ENCODE peak calls at places on chromosomes 11 and 22, in eight cellular contexts. T, F, Z, V, Y, O, M and U are unnamed samples.

GRCh38 chr22:39214006-39214382 is 30.8 kb downstream of the PDGFB start:
- DNase-seq in T (no peak), F (no peak), Z (no peak), V (peak), Y (peak), O (no peak), M (no peak), U (no peak)

GRCh38 chr11:288328-289144 is at the start of gene PGGHG:
- DNase-seq in T (no peak), F (no peak), Z (peak), V (peak), Y (peak), O (peak), M (peak), U (peak)

GRCh38 chr22:36374603-36375024 is 13.2 kb downstream of the MYH9 start:
- DNase-seq in T (no peak), F (no peak), Z (no peak), V (no peak), Y (no peak), O (no peak), M (peak), U (no peak)

GRCh38 chr22:27998511-27999410 is 79.7 kb upstream of the PITPNB start:
- DNase-seq in T (no peak), F (no peak), Z (no peak), V (peak), Y (no peak), O (no peak), M (no peak), U (no peak)

GRCh38 chr11:77449060-77449521 is 24.8 kb downstream of the PAK1 start:
- DNase-seq in T (no peak), F (no peak), Z (no peak), V (no peak), Y (no peak), O (no peak), M (no peak), U (peak)

GRCh38 chr22:50701428-50702154 is 29.0 kb downstream of the SHANK3 start:
- DNase-seq in T (no peak), F (no peak), Z (peak), V (peak), Y (no peak), O (no peak), M (peak), U (no peak)

GRCh38 chr11:63939351-63939920 is 634 bp downstream of the NAA40 start:
- DNase-seq in T (no peak), F (peak), Z (no peak), V (no peak), Y (peak), O (peak), M (no peak), U (no peak)

GRCh38 chr11:114346709-114347141 is 50.5 kb downstream of the NNMT start:
- DNase-seq in T (no peak), F (peak), Z (no peak), V (no peak), Y (no peak), O (no peak), M (no peak), U (no peak)

GRCh38 chr11:1653541-1654387 is 24.2 kb downstream of the KRTAP5-5 start:
- DNase-seq in T (no peak), F (no peak), Z (peak), V (no peak), Y (peak), O (no peak), M (no peak), U (no peak)

GRCh38 chr22:49095366-49095765 is 732.3 kb downstream of the BRD1 start:
- DNase-seq in T (no peak), F (no peak), Z (no peak), V (no peak), Y (no peak), O (no peak), M (no peak), U (no peak)

GRCh38 chr11:19919050-19919561 is 206.5 kb downstream of the NAV2 start:
- DNase-seq in T (peak), F (peak), Z (peak), V (peak), Y (no peak), O (peak), M (no peak), U (no peak)

GRCh38 chr11:114158886-114159285 is 99.4 kb downstream of the ZBTB16 start:
- DNase-seq in T (no peak), F (no peak), Z (peak), V (peak), Y (no peak), O (peak), M (no peak), U (no peak)

GRCh38 chr11:121670792-121671275 is 218.1 kb upstream of the SORL1-AS1 start:
- DNase-seq in T (no peak), F (no peak), Z (no peak), V (no peak), Y (no peak), O (no peak), M (no peak), U (no peak)

GRCh38 chr11:76554767-76555166 is 109.9 kb downstream of the EMSY start:
- DNase-seq in T (no peak), F (no peak), Z (no peak), V (no peak), Y (no peak), O (no peak), M (peak), U (no peak)

GRCh38 chr22:24117942-24118341 is 63.3 kb upstream of the SUSD2 start:
- DNase-seq in T (no peak), F (no peak), Z (no peak), V (no peak), Y (no peak), O (no peak), M (peak), U (no peak)

GRCh38 chr11:76792505-76793264 is 9.5 kb downstream of the TSKU start:
- DNase-seq in T (no peak), F (no peak), Z (no peak), V (peak), Y (no peak), O (no peak), M (peak), U (no peak)

GRCh38 chr11:72681226-72682153 is 7.3 kb upstream of the PDE2A start:
- DNase-seq in T (no peak), F (no peak), Z (peak), V (no peak), Y (no peak), O (no peak), M (no peak), U (no peak)

GRCh38 chr11:16186680-16187079 is 169.7 kb downstream of the SOX6 start:
- DNase-seq in T (no peak), F (no peak), Z (no peak), V (no peak), Y (no peak), O (no peak), M (no peak), U (no peak)

GRCh38 chr11:57290288-57290687 is 34.5 kb downstream of the TNKS1BP1 start:
- DNase-seq in T (no peak), F (peak), Z (no peak), V (no peak), Y (no peak), O (no peak), M (no peak), U (no peak)

GRCh38 chr11:12224537-12224893 is 114.1 kb downstream of the MICAL2 start:
- DNase-seq in T (no peak), F (peak), Z (no peak), V (peak), Y (no peak), O (peak), M (no peak), U (peak)

GRCh38 chr11:116576523-116576922 is 196.3 kb downstream of the BUD13 start:
- DNase-seq in T (no peak), F (no peak), Z (no peak), V (no peak), Y (no peak), O (no peak), M (peak), U (no peak)

GRCh38 chr11:93846411-93846810 is 4.0 kb downstream of the VSTM5 start:
- DNase-seq in T (no peak), F (peak), Z (no peak), V (no peak), Y (no peak), O (no peak), M (no peak), U (no peak)

DNA sequence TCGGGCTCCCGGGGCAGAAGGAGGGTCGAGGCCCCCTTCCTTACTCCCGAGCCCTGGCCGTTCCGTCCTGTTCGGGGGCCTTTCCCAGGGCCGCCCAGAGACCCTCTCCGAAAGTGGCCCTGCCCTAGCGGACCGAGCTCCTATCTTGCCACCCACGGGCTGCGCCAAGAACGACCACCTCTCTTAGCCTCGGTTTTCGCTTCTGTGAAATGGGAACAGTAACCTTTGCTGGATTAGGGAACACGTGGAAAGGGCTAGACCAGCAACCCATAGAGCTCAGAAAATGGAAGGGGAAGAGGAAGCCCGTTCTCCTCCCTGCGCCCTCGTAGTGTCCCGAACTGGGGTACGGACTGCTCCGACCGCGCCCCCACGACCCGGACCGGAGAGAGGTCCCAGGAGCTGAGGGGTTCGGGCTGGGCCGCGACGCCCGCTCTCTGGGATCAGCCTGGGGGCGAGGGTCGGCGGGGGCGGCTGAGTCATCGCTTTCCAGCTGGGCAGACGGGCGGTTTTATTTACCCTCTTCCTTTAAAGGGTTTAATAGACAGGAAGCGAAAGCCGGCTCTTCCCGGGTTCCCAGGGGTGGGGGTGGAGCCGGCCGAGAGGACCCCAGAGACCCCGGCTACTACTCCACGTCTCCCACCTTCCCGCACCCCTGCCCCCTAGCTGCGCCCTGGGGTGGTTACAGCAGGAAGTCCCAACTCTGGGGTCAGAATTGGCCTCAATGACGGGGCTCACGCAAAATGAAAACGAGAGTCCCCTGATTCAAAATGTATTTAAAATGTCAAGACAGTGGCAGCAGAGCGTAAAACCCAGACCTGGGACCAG is 872 bp upstream of the PHLDA2 start:
- DNase-seq in T (no peak), F (peak), Z (peak), V (peak), Y (peak), O (peak), M (peak), U (peak)
- TF ChIP-seq CTCF in T (no peak), F (peak), Z (no peak), V (no peak), Y (no peak), O (no peak), M (no peak), U (peak)

GRCh38 chr22:30445438-30445936 is 19.9 kb downstream of the MTFP1 start:
- DNase-seq in T (no peak), F (peak), Z (no peak), V (no peak), Y (no peak), O (no peak), M (no peak), U (no peak)
- TF ChIP-seq CTCF in T (no peak), F (no peak), Z (no peak), V (no peak), Y (no peak), O (no peak), M (peak), U (no peak)

DNA sequence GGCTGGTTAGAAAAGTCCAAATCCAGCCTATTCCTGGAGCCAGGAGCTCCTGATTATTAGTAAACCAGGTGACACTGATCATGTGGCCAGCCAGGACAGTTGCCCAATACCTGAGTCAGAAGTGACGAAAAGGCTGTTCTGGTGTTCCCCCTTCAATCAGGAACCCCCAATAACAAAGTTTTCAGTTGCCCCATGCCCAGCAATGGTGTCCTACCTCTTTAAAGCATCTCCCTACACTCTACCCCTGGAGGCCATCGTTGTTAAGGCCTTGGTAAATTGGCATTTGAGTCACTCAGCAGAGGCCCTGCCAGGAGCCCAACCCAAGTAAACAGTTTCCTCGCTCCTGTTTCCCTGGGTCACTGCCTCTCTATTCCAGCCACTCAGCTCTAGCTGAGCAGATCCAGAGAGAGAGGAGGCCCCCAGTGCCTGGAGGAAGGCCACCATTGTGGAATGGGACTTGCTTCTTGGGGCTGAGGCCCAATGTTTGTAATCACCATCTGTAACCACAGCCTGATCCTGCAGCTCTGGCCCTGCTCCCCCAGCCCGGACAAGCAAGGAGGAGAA is 25.0 kb downstream of the ARHGAP1 start:
- DNase-seq in T (no peak), F (peak), Z (no peak), V (peak), Y (no peak), O (peak), M (peak), U (no peak)
- TF ChIP-seq CTCF in T (no peak), F (peak), Z (no peak), V (no peak), Y (no peak), O (peak), M (no peak), U (no peak)

GRCh38 chr11:95991101-95991500 is 67.2 kb upstream of the MTMR2 start:
- DNase-seq in T (no peak), F (no peak), Z (no peak), V (no peak), Y (peak), O (no peak), M (no peak), U (no peak)
- TF ChIP-seq CTCF in T (no peak), F (no peak), Z (no peak), V (no peak), Y (no peak), O (no peak), M (no peak), U (no peak)

DNA sequence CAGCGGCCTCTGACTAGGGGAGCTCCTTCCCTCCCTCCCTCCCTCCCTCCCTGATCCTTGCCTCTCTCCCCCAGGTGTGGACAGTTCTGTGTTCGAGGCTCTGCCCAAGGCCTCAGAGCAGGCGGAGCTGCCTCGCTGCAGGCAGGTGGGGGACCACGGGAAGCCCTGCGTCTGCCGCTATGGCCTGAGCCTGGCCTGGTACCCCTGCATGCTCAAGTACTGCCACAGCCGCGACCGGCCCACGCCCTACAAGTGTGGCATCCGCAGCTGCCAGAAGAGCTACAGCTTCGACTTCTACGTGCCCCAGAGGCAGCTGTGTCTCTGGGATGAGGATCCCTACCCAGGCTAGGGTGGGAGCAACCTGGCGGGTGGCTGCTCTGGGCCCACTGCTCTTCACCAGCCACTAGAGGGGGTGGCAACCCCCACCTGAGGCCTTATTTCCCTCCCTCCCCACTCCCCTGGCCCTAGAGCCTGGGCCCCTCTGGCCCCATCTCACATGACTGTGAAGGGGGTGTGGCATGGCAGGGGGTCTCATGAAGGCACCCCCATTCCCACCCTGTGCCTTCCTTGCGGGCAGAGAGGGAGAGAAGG is 11.1 kb upstream of the POU2F3 start:
- DNase-seq in T (no peak), F (no peak), Z (no peak), V (no peak), Y (no peak), O (no peak), M (peak), U (no peak)
- TF ChIP-seq CTCF in T (peak), F (peak), Z (no peak), V (no peak), Y (peak), O (no peak), M (peak), U (peak)

DNA sequence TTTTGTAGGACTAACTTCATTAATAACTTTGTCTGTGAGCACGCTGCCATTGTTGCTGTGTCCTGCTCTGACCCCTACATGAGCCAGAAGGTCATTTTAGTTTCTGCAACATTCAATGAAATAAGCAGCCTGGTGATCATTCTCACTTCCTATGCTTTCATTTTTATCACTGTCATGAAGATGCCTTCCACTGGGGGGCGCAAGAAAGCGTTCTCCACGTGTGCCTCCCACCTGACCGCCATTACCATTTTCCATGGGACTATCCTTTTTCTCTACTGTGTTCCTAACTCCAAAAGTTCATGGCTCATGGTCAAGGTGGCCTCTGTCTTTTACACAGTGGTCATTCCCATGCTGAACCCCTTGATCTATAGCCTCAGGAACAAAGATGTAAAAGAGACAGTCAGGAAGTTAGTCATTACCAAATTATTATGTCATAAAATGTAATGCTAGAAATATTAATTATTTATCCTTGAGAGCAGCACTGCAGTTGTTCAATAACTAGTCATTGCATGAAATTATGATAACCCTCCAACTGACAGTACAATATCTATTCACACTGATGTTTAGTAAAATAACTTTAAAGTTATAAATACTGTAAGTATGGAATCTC is 46.4 kb upstream of the OR5D13 start:
- DNase-seq in T (no peak), F (no peak), Z (no peak), V (no peak), Y (no peak), O (no peak), M (peak), U (no peak)
- TF ChIP-seq CTCF in T (no peak), F (no peak), Z (no peak), V (no peak), Y (peak), O (no peak), M (peak), U (no peak)

GRCh38 chr11:7537260-7537659 is 23.5 kb downstream of the PPFIBP2 start:
- DNase-seq in T (no peak), F (no peak), Z (no peak), V (no peak), Y (no peak), O (no peak), M (no peak), U (no peak)

GRCh38 chr11:7538023-7538422 is 24.2 kb downstream of the PPFIBP2 start:
- DNase-seq in T (no peak), F (no peak), Z (no peak), V (peak), Y (no peak), O (no peak), M (no peak), U (no peak)

GRCh38 chr11:7534030-7534378 is 20.2 kb downstream of the PPFIBP2 start:
- DNase-seq in T (no peak), F (no peak), Z (no peak), V (no peak), Y (no peak), O (no peak), M (no peak), U (no peak)

GRCh38 chr11:7538466-7539454 is 25.0 kb downstream of the PPFIBP2 start:
- DNase-seq in T (no peak), F (no peak), Z (no peak), V (no peak), Y (no peak), O (no peak), M (no peak), U (no peak)

GRCh38 chr11:7536102-7536501 is 22.3 kb downstream of the PPFIBP2 start:
- DNase-seq in T (no peak), F (no peak), Z (no peak), V (no peak), Y (no peak), O (no peak), M (peak), U (no peak)
- TF ChIP-seq CTCF in T (peak), F (peak), Z (no peak), V (no peak), Y (peak), O (no peak), M (peak), U (no peak)

GRCh38 chr22:16936625-16937024 is 71.4 kb downstream of the GAB4 start:
- DNase-seq in T (no peak), F (no peak), Z (no peak), V (no peak), Y (no peak), O (no peak), M (no peak), U (no peak)

GRCh38 chr22:16932577-16932976 is 75.4 kb downstream of the GAB4 start:
- DNase-seq in T (no peak), F (no peak), Z (no peak), V (no peak), Y (no peak), O (no peak), M (peak), U (no peak)

GRCh38 chr22:16933924-16934282 is 74.1 kb downstream of the GAB4 start:
- DNase-seq in T (no peak), F (no peak), Z (no peak), V (no peak), Y (no peak), O (no peak), M (no peak), U (no peak)

GRCh38 chr22:16935209-16935608 is 72.8 kb downstream of the GAB4 start:
- DNase-seq in T (no peak), F (no peak), Z (no peak), V (no peak), Y (no peak), O (no peak), M (no peak), U (no peak)

GRCh38 chr22:16933274-16933923 is 74.6 kb downstream of the GAB4 start:
- DNase-seq in T (no peak), F (no peak), Z (no peak), V (no peak), Y (no peak), O (no peak), M (no peak), U (no peak)
- TF ChIP-seq CTCF in T (no peak), F (no peak), Z (no peak), V (no peak), Y (no peak), O (no peak), M (no peak), U (no peak)